ENCODE peak calls at places on chromosomes 12 and 14, in ten cellular contexts. S, L, I, V, B, J, F, C, H and Y are unnamed samples.
A peak's percentile ranks its signal among the peaks of the same experiment; 100 is the strongest.

GRCh38 chr14:38065101-38065762 is 142.5 kb upstream of the SSTR1 start:
- DNase-seq in S (no peak), L (no peak), I (no peak), V (no peak), B (no peak), J (no peak), F (no peak), C (no peak), H (no peak), Y (no peak)

GRCh38 chr14:22429546-22429945 is 159.5 kb downstream of the DAD1 start:
- DNase-seq in S (no peak), L (no peak), I (no peak), V (no peak), B (no peak), J (no peak), F (no peak), C (no peak), H (no peak), Y (no peak)

GRCh38 chr14:70735043-70735442 is 74.3 kb downstream of the MAP3K9 start:
- DNase-seq in S (no peak), L (no peak), I (no peak), V (no peak), B (no peak), J (peak; percentile 89), F (no peak), C (peak; percentile 39), H (no peak), Y (no peak)

GRCh38 chr14:60585676-60586075 is 63.6 kb downstream of the SIX1 start:
- DNase-seq in S (no peak), L (no peak), I (no peak), V (no peak), B (no peak), J (no peak), F (no peak), C (no peak), H (no peak), Y (no peak)

GRCh38 chr14:52067873-52068740 is 752 bp downstream of the NID2 start:
- DNase-seq in S (peak; percentile 44), L (peak; percentile 57), I (peak; percentile 41), V (peak; percentile 41), B (no peak), J (peak; percentile 42), F (no peak), C (peak; percentile 33), H (no peak), Y (peak; percentile 86)

GRCh38 chr14:90993792-90994191 is 66.6 kb downstream of the RPS6KA5 start:
- DNase-seq in S (no peak), L (no peak), I (no peak), V (no peak), B (no peak), J (no peak), F (no peak), C (no peak), H (no peak), Y (no peak)

GRCh38 chr12:5222011-5222461 is 178.4 kb downstream of the KCNA5 start:
- DNase-seq in S (no peak), L (no peak), I (no peak), V (no peak), B (no peak), J (no peak), F (no peak), C (no peak), H (no peak), Y (no peak)

GRCh38 chr12:108560321-108560721 is 652 bp downstream of the SART3 start:
- DNase-seq in S (no peak), L (no peak), I (no peak), V (peak; percentile 43), B (no peak), J (no peak), F (no peak), C (no peak), H (peak; percentile 56), Y (no peak)

GRCh38 chr14:89214221-89214965 is 202.6 kb downstream of the FOXN3 start:
- DNase-seq in S (no peak), L (no peak), I (no peak), V (peak; percentile 81), B (no peak), J (peak; percentile 57), F (no peak), C (no peak), H (no peak), Y (no peak)

GRCh38 chr12:12786716-12787601 is 1.5 kb downstream of the APOLD1 start:
- DNase-seq in S (peak; percentile 76), L (peak; percentile 89), I (peak; percentile 95), V (peak; percentile 88), B (peak; percentile 68), J (peak; percentile 88), F (no peak), C (peak; percentile 39), H (peak; percentile 71), Y (peak; percentile 90)

GRCh38 chr12:12788131-12788530 is 2.7 kb downstream of the APOLD1 start:
- DNase-seq in S (no peak), L (no peak), I (no peak), V (peak; percentile 37), B (no peak), J (no peak), F (no peak), C (no peak), H (no peak), Y (no peak)

GRCh38 chr12:12790956-12791355 is 5.5 kb downstream of the APOLD1 start:
- DNase-seq in S (no peak), L (no peak), I (no peak), V (no peak), B (no peak), J (no peak), F (no peak), C (no peak), H (no peak), Y (no peak)

GRCh38 chr12:12786371-12786715 is 884 bp downstream of the APOLD1 start:
- DNase-seq in S (no peak), L (no peak), I (no peak), V (no peak), B (no peak), J (no peak), F (no peak), C (no peak), H (no peak), Y (no peak)

DNA sequence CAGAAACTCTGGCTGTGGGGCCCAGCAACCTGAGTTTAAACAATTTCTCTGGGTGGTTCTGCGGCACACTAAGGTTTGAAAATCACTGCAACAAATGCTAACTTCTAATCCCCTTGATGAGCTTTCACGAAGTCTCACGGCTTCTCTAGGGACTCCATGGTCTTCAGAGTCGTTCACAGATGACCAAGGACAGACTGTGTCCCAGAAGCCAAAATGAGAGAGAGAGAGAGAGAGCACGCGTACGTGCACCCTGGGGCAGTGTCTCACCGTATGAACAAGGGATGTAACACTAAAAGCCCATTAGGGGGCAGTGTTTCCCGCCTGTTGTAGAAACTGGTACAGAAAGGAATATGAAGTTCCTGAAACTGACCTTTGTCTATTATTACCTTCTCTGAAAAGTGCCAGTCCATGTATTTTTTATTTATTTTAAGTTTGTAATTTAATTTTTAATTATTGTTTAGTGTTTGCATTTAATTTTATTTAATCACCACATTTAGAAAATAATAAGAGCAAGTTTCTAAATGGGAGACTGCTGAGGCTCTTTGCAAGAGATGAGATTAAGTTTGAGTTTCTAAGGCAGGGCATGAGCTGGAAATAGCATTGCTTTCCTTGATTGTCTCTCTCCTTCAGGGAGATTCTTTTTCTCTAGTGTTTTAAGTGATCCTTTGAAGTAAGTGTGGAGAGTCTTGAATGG is 3.4 kb downstream of the APOLD1 start:
- DNase-seq in S (peak; percentile 40), L (peak; percentile 48), I (peak; percentile 74), V (peak; percentile 76), B (peak; percentile 82), J (peak; percentile 64), F (no peak), C (no peak), H (peak; percentile 46), Y (no peak)
- TF ChIP-seq CTCF in S (peak; percentile 65), L (peak; percentile 74), I (peak; percentile 48), V (peak; percentile 59), B (peak; percentile 95), J (peak; percentile 85), F (peak; percentile 82), C (peak; percentile 75), H (peak; percentile 74), Y (peak; percentile 87)

DNA sequence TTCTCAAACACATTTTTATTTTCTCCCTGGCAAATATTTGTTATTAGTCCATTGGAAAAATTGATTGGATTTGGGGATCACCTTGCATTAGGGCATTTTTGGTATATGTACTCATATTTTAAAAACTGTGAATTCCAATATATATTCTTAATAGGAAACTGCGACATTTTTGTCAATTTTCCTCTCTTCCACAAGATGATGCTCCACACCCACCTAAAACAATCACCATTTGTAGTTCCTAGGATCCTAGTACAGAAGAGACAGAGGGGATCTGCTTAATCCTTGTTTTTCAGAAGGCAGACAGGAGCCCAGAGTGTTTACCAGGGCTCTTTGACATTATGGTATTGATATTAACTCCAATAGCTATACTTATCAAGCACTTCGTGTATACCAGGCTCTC is 22.8 kb upstream of the OASL start:
- DNase-seq in S (no peak), L (no peak), I (no peak), V (peak; percentile 29), B (no peak), J (no peak), F (no peak), C (no peak), H (no peak), Y (no peak)
- TF ChIP-seq CTCF in S (no peak), L (no peak), I (no peak), V (peak; percentile 32), B (no peak), J (peak; percentile 53), F (peak; percentile 63), C (no peak), H (peak; percentile 9), Y (peak; percentile 35)

GRCh38 chr12:17588968-17589367 is 501.0 kb downstream of the RERGL start:
- DNase-seq in S (peak; percentile 33), L (no peak), I (no peak), V (no peak), B (no peak), J (peak; percentile 16), F (peak; percentile 15), C (no peak), H (no peak), Y (no peak)
- TF ChIP-seq CTCF in S (no peak), L (no peak), I (no peak), V (no peak), B (no peak), J (peak; percentile 60), F (peak; percentile 54), C (peak; percentile 58), H (no peak), Y (peak; percentile 24)

DNA sequence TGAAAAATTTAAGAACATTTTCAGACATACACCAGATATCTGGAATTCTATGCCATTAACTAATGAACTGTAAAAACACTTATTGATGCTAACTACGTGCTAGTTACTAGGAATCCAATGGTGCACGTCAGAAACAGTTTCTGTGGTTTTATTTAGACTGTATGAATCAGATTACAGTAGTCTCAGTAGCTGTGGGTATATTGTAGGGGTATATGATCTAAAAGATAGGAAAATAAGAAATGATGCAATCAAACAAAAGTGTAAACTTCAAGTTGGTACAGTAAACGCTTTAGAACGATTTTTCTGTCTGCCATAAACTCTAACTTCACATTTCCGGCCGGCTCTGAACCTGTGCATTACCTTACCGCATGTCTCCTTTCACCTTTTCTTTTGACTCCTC is 2.3 kb downstream of the ABCC9 start:
- DNase-seq in S (no peak), L (no peak), I (no peak), V (no peak), B (no peak), J (no peak), F (no peak), C (no peak), H (no peak), Y (no peak)
- TF ChIP-seq CTCF in S (no peak), L (no peak), I (no peak), V (no peak), B (no peak), J (no peak), F (no peak), C (no peak), H (no peak), Y (no peak)